ENCODE peak calls at places on chromosomes 1 and 21, in ten cellular contexts. K is COR-L47; Y is activated CD4-positive, alpha-beta T cell treated with anti-CD3 and anti-CD28 coated beads, Interleukin-2, amount 10 ng/mL, durations not matched to agents 7 days and 5 days; L is heart right ventricle; M is posterior cingulate gyrus; C is activated gamma-delta T cell; W is ureter; I is activated naive CD4-positive, alpha-beta T cell treated with anti-CD3 and anti-CD28 coated beads, Interleukin-2, amount 50 U/mL, for 16 hours; A is germinal center; S is smooth muscle cell of the brain vasculature. E is an unnamed sample.

GRCh38 chr1:171172471-171172870 is 12.6 kb upstream of the FMO2 start:
- DNase-seq in Y (no peak), L (no peak), C (no peak), I (no peak), K (no peak), W (no peak), M (no peak), A (no peak), S (no peak), E (no peak)

GRCh38 chr1:202362212-202362611 is 13.7 kb downstream of the PPP1R12B start:
- DNase-seq in L (no peak), S (no peak), K (no peak), I (no peak), Y (no peak), M (no peak), W (no peak), C (no peak), A (no peak), E (no peak)

GRCh38 chr1:193486671-193487229 is 300.3 kb upstream of the B3GALT2 start:
- DNase-seq in K (no peak), S (no peak), C (no peak), A (no peak), Y (no peak), W (no peak), L (no peak), M (no peak), I (no peak), E (no peak)

GRCh38 chr1:153617677-153618076 is 1.6 kb upstream of the S100A14 start:
- DNase-seq in L (peak; percentile 77), A (peak; percentile 60), M (no peak), I (peak; percentile 67), C (no peak), W (peak; percentile 75), S (no peak), K (peak; percentile 65), Y (peak; percentile 85), E (no peak)

GRCh38 chr1:229436178-229436577 is 2.3 kb upstream of the ACTA1 start:
- DNase-seq in M (no peak), K (no peak), L (no peak), S (no peak), Y (no peak), I (no peak), W (no peak), C (no peak), A (no peak), E (no peak)

GRCh38 chr1:84705503-84705902 is 15.2 kb upstream of the SSX2IP start:
- DNase-seq in K (no peak), Y (no peak), A (no peak), M (no peak), C (no peak), S (no peak), W (no peak), I (no peak), L (no peak), E (no peak)

GRCh38 chr1:6243053-6243834 is 735 bp upstream of the HES3 start:
- DNase-seq in K (no peak), C (no peak), L (no peak), Y (no peak), S (no peak), W (no peak), M (no peak), I (no peak), A (no peak), E (no peak)

GRCh38 chr1:26833432-26834405 is 7.2 kb downstream of the ZDHHC18 start:
- DNase-seq in Y (peak; percentile 95), I (peak; percentile 78), C (peak; percentile 49), K (no peak), S (no peak), M (no peak), A (peak; percentile 90), L (no peak), W (peak; percentile 56), E (no peak)

GRCh38 chr21:34846601-34847112 is 177.9 kb downstream of the CLIC6 start:
- DNase-seq in L (no peak), W (no peak), Y (no peak), K (no peak), A (no peak), I (no peak), C (no peak), S (no peak), M (no peak), E (no peak)

GRCh38 chr1:54163051-54163450 is 10.3 kb upstream of the CDCP2 start:
- DNase-seq in W (no peak), S (no peak), I (no peak), A (no peak), Y (no peak), C (no peak), M (no peak), K (peak; percentile 45), L (no peak), E (no peak)